ENCODE peak calls at places on chromosomes 1 and 21, in ten cellular contexts. W is prostate gland, E is bronchial epithelial cell, P is endothelial cell of umbilical vein, U is kidney, R is MM.1S, O is HFFc6, X is fibroblast of the aortic adventitia, S is GM20000, G is stomach. J is an unnamed sample.

GRCh38 chr1:66641851-66642473 is 108.0 kb downstream of the SGIP1 start:
- DNase-seq in W (no peak), E (no peak), P (no peak), U (no peak), R (no peak), O (no peak), X (no peak), S (no peak), G (no peak), J (no peak)

GRCh38 chr1:38997901-38998190 is 6.8 kb downstream of the AKIRIN1 start:
- DNase-seq in W (peak), E (no peak), P (no peak), U (no peak), R (no peak), O (no peak), X (no peak), S (no peak), G (no peak), J (no peak)

GRCh38 chr1:169062152-169062551 is 44.3 kb upstream of the ATP1B1 start:
- DNase-seq in W (no peak), E (no peak), P (no peak), U (no peak), R (no peak), O (no peak), X (no peak), S (no peak), G (no peak), J (no peak)

GRCh38 chr1:28199328-28200233 is 23.1 kb upstream of the PTAFR start:
- DNase-seq in W (no peak), E (no peak), P (no peak), U (no peak), R (no peak), O (no peak), X (no peak), S (peak), G (peak), J (no peak)

GRCh38 chr1:182279724-182280506 is 111.7 kb downstream of the GLUL start:
- DNase-seq in W (peak), E (no peak), P (no peak), U (no peak), R (no peak), O (no peak), X (no peak), S (no peak), G (no peak), J (no peak)

GRCh38 chr1:156815307-156815826 is 1.3 kb downstream of the SH2D2A start:
- DNase-seq in W (no peak), E (peak), P (peak), U (peak), R (no peak), O (peak), X (peak), S (no peak), G (no peak), J (no peak)

GRCh38 chr21:42760361-42760970 is 107.0 kb downstream of the PDE9A start:
- DNase-seq in W (no peak), E (no peak), P (no peak), U (no peak), R (no peak), O (no peak), X (no peak), S (no peak), G (no peak), J (no peak)

GRCh38 chr21:46079357-46080170 is 18.3 kb upstream of the COL6A2 start:
- DNase-seq in W (no peak), E (no peak), P (no peak), U (peak), R (no peak), O (peak), X (peak), S (no peak), G (peak), J (peak)

GRCh38 chr1:234108921-234109320 is 204.4 kb downstream of the SLC35F3 start:
- DNase-seq in W (no peak), E (peak), P (no peak), U (no peak), R (no peak), O (peak), X (no peak), S (no peak), G (no peak), J (no peak)
- TF ChIP-seq CTCF in W (no peak), E (no peak), P (no peak), U (no peak), R (no peak), O (no peak), X (no peak), S (no peak), G (no peak), J (no peak)

DNA sequence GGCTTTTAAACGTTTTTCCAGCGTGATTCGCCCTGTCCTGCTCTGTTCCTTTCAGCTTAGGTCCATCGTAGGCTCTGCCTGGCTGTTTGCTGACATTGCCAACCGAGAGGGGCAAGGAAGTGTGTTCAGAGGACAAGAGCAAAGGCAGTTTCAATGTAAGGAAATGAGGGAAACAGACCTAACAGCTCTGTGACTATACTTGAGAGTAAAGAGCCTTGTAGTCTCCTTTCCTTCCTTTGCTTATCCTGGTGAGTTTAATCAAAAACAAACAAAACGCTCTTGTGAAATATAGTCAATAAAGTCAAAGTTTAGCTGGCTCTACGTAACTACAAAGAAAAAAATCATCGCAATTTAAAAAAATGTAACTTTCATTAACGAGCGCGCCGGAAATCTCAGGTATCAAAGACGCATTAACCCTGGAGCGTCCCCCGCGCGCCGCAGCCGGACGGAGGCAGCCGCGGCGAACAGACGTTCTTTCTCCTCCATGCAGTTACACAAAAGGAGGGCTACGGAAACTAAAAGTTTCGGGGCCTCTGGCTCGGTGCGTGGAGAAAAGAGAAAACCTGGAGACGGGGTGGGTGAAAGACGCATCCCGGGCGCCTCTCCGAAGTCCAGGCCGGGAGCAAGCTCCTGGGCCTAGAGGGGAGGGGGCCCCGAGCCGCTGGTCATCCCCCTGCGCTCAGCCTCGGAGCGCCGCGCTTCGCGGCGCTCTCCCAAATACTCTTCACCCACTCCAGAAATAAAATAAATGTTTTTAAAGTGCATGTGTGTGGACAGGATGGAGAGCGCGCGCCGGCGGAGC is 594 bp upstream of the ADGRL2 start:
- DNase-seq in W (peak), E (peak), P (peak), U (peak), R (peak), O (peak), X (peak), S (peak), G (peak), J (no peak)
- TF ChIP-seq CTCF in W (no peak), E (no peak), P (no peak), U (no peak), R (no peak), O (no peak), X (no peak), S (no peak), G (no peak), J (peak)

GRCh38 chr1:19668893-19669292 is 4.2 kb downstream of the HTR6 start:
- DNase-seq in W (no peak), E (no peak), P (no peak), U (no peak), R (no peak), O (peak), X (no peak), S (no peak), G (no peak), J (no peak)

GRCh38 chr1:19664453-19665043 is at the start of gene HTR6:
- DNase-seq in W (no peak), E (no peak), P (no peak), U (no peak), R (no peak), O (no peak), X (no peak), S (peak), G (no peak), J (no peak)

GRCh38 chr1:19665456-19666138 is 922 bp downstream of the HTR6 start:
- DNase-seq in W (no peak), E (no peak), P (no peak), U (no peak), R (no peak), O (no peak), X (no peak), S (no peak), G (no peak), J (no peak)

GRCh38 chr1:19665044-19665455 is 375 bp downstream of the HTR6 start:
- DNase-seq in W (no peak), E (no peak), P (no peak), U (no peak), R (no peak), O (no peak), X (no peak), S (peak), G (no peak), J (no peak)

DNA sequence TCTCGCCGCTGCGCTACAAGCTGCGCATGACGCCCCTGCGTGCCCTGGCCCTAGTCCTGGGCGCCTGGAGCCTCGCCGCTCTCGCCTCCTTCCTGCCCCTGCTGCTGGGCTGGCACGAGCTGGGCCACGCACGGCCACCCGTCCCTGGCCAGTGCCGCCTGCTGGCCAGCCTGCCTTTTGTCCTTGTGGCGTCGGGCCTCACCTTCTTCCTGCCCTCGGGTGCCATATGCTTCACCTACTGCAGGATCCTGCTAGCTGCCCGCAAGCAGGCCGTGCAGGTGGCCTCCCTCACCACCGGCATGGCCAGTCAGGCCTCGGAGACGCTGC is 1.4 kb downstream of the HTR6 start:
- DNase-seq in W (no peak), E (no peak), P (no peak), U (no peak), R (no peak), O (no peak), X (no peak), S (no peak), G (no peak), J (no peak)
- TF ChIP-seq CTCF in W (no peak), E (no peak), P (no peak), U (no peak), R (no peak), O (no peak), X (no peak), S (no peak), G (no peak), J (no peak)

GRCh38 chr21:34764715-34765284 is 96.0 kb downstream of the CLIC6 start:
- DNase-seq in W (no peak), E (no peak), P (no peak), U (no peak), R (no peak), O (no peak), X (no peak), S (no peak), G (no peak), J (no peak)

GRCh38 chr21:34766862-34767261 is 98.1 kb downstream of the CLIC6 start:
- DNase-seq in W (no peak), E (no peak), P (no peak), U (no peak), R (no peak), O (no peak), X (no peak), S (no peak), G (no peak), J (no peak)

GRCh38 chr21:34765619-34766018 is 96.8 kb downstream of the CLIC6 start:
- DNase-seq in W (no peak), E (no peak), P (no peak), U (no peak), R (no peak), O (no peak), X (no peak), S (no peak), G (no peak), J (no peak)

GRCh38 chr21:34761758-34762330 is 93.0 kb downstream of the CLIC6 start:
- DNase-seq in W (no peak), E (peak), P (no peak), U (no peak), R (no peak), O (no peak), X (no peak), S (no peak), G (no peak), J (no peak)

GRCh38 chr21:34762761-34763160 is 94.0 kb downstream of the CLIC6 start:
- DNase-seq in W (no peak), E (no peak), P (no peak), U (no peak), R (no peak), O (peak), X (no peak), S (no peak), G (no peak), J (no peak)
- TF ChIP-seq CTCF in W (no peak), E (no peak), P (no peak), U (no peak), R (no peak), O (peak), X (no peak), S (no peak), G (no peak), J (peak)

GRCh38 chr1:64487061-64487460 is 17.1 kb downstream of the CACHD1 start:
- DNase-seq in W (no peak), E (no peak), P (no peak), U (no peak), R (no peak), O (no peak), X (no peak), S (no peak), G (no peak), J (no peak)
- TF ChIP-seq CTCF in W (no peak), E (peak), P (no peak), U (no peak), R (no peak), O (peak), X (no peak), S (no peak), G (no peak), J (no peak)

GRCh38 chr1:242523968-242524570 is 428 bp downstream of the PLD5 start:
- DNase-seq in W (peak), E (peak), P (peak), U (peak), R (peak), O (no peak), X (no peak), S (peak), G (no peak), J (no peak)
- TF ChIP-seq CTCF in W (no peak), E (no peak), P (no peak), U (no peak), R (no peak), O (no peak), X (no peak), S (no peak), G (no peak), J (peak)

GRCh38 chr1:45843474-45843905 is 40.1 kb downstream of the MAST2 start:
- DNase-seq in W (no peak), E (peak), P (peak), U (no peak), R (peak), O (no peak), X (peak), S (peak), G (no peak), J (no peak)
- TF ChIP-seq CTCF in W (no peak), E (no peak), P (no peak), U (peak), R (peak), O (peak), X (peak), S (no peak), G (no peak), J (peak)

GRCh38 chr1:92466702-92467101 is 20.0 kb downstream of the GFI1 start:
- DNase-seq in W (no peak), E (no peak), P (no peak), U (no peak), R (no peak), O (no peak), X (no peak), S (no peak), G (no peak), J (no peak)

GRCh38 chr1:92464588-92465255 is 22.0 kb downstream of the GFI1 start:
- DNase-seq in W (no peak), E (no peak), P (no peak), U (no peak), R (no peak), O (no peak), X (no peak), S (no peak), G (no peak), J (no peak)

GRCh38 chr1:92465256-92465647 is 21.5 kb downstream of the GFI1 start:
- DNase-seq in W (no peak), E (no peak), P (no peak), U (no peak), R (no peak), O (no peak), X (no peak), S (no peak), G (no peak), J (no peak)

GRCh38 chr1:92459871-92460320 is 26.8 kb downstream of the GFI1 start:
- DNase-seq in W (no peak), E (no peak), P (no peak), U (no peak), R (no peak), O (no peak), X (no peak), S (no peak), G (no peak), J (no peak)

DNA sequence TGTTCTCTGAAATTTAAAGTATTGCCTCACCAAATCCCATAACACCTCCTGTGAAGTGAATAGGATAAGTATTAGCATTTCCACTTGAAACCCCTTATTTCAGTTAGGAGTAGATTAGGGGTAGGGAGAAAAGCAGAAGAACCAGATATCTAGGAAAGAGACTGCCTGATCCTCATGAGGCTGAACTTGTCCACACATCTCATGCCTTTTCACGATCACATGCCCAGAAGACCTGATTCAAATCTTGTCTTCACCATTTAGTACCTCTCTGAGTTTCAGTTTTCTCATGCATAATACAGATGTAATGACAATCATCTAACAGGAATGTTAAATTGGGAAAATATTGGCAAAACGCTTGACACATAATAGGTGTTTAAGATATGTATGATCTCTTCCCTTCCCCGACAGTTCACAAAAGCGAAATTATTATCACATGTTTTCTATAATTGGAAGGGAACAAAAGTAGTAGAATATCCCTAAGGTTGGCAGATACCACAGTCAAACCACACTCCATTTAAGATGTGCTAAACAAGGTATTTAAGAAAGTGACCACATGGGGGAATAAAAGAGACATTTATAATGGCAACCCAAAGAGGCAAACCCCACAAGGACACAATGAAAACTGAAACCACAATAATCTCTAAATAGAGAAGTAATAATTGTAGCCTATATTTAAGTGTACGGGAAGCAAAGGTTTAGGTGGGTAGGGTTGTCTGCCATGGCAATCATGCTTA is 25.2 kb downstream of the GFI1 start:
- DNase-seq in W (no peak), E (no peak), P (no peak), U (no peak), R (peak), O (no peak), X (no peak), S (peak), G (no peak), J (no peak)
- TF ChIP-seq CTCF in W (no peak), E (no peak), P (no peak), U (no peak), R (peak), O (peak), X (no peak), S (no peak), G (no peak), J (peak)

GRCh38 chr1:25486602-25487001 is 55.9 kb downstream of the MACO1 start:
- DNase-seq in W (no peak), E (no peak), P (no peak), U (no peak), R (no peak), O (peak), X (peak), S (no peak), G (no peak), J (no peak)
- TF ChIP-seq CTCF in W (no peak), E (no peak), P (no peak), U (no peak), R (no peak), O (peak), X (peak), S (no peak), G (no peak), J (peak)

GRCh38 chr21:41458121-41458520 is 32.1 kb downstream of the MX1 start:
- DNase-seq in W (no peak), E (no peak), P (no peak), U (no peak), R (no peak), O (no peak), X (no peak), S (no peak), G (no peak), J (no peak)

GRCh38 chr21:41465176-41465781 is 39.2 kb downstream of the MX1 start:
- DNase-seq in W (no peak), E (no peak), P (no peak), U (peak), R (no peak), O (no peak), X (no peak), S (no peak), G (no peak), J (no peak)

GRCh38 chr21:41458559-41458958 is 32.5 kb downstream of the MX1 start:
- DNase-seq in W (no peak), E (no peak), P (no peak), U (no peak), R (no peak), O (no peak), X (no peak), S (no peak), G (no peak), J (no peak)

GRCh38 chr21:41459884-41460534 is 34.0 kb downstream of the MX1 start:
- DNase-seq in W (no peak), E (no peak), P (no peak), U (no peak), R (no peak), O (no peak), X (no peak), S (no peak), G (no peak), J (no peak)

DNA sequence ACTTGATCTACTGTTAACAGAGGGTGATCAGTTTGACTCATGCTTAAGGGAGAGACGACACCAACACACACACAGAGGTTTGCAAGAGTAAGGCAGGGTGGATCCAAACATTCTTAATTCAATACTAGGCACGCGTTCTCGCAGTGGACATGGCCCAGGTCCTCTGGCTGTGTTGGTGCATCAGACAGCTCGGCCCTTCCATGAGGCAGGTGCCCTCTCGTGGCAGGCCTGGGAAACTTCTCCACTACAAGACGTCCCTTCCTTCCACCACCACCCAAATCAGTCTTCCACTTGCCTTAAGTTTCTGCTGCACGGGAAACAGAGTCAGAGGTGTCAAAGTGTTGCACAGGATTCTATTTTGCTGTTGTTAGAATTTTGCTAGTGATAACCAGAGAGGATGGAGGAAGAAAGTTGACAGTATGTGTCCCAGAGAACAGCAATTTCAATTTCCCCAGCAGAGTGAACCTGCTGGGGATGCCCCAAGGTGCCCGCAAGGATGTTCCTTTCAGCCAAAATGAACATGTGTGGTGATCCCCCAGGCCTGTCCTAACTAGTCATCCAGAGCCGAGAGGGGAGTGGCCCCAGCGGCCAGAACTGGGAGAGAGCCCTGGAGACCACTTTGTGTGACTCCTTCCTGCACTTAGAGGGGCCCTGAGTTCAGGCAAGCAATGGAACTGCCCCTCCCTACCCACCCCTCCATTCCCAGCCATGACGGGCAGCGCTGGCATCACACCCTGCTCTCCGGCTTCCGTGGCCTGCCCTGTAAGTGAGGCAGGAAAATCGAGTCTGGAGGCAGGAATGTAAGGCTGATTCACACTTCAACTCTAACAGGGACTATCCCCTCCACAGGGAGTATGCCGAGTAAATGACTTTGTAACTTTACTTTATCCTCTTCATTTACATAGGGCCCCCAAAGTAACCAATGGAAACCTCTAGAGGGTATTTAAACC is 34.8 kb downstream of the MX1 start:
- DNase-seq in W (peak), E (peak), P (peak), U (peak), R (peak), O (peak), X (peak), S (peak), G (peak), J (no peak)
- TF ChIP-seq CTCF in W (peak), E (peak), P (peak), U (peak), R (peak), O (peak), X (peak), S (peak), G (peak), J (peak)